ENCODE peak calls at places on chromosomes 7 and 10, in five cellular contexts. D, Z, L, V and E are unnamed samples.

GRCh38 chr7:95199779-95200558 is 124.4 kb downstream of the PON1 start:
- DNase-seq in L (peak), V (peak), Z (no peak), D (peak), E (no peak)

GRCh38 chr10:49364747-49365146 is 31.1 kb downstream of the DRGX start:
- DNase-seq in D (no peak), V (no peak), L (no peak), Z (no peak), E (no peak)

GRCh38 chr7:34844936-34845665 is 187.1 kb downstream of the NPSR1 start:
- DNase-seq in D (no peak), L (no peak), V (no peak), Z (no peak), E (no peak)

GRCh38 chr7:132609222-132609621 is 33.0 kb upstream of the PLXNA4 start:
- DNase-seq in D (no peak), Z (no peak), L (no peak), V (no peak), E (no peak)

GRCh38 chr10:43174969-43175368 is 36.7 kb downstream of the CSGALNACT2 start:
- DNase-seq in Z (no peak), V (no peak), L (no peak), D (no peak), E (no peak)

GRCh38 chr7:74453321-74454011 is at the start of gene GTF2IRD1:
- DNase-seq in Z (peak), V (peak), D (peak), L (peak), E (peak)

GRCh38 chr10:92238586-92239098 is 52.2 kb downstream of the CPEB3 start:
- DNase-seq in Z (no peak), D (peak), L (no peak), V (no peak), E (no peak)

GRCh38 chr10:73876971-73877370 is 2.6 kb upstream of the CAMK2G start:
- DNase-seq in L (no peak), V (no peak), Z (no peak), D (no peak), E (no peak)

GRCh38 chr7:13279854-13280435 is 592.5 kb downstream of the ARL4A start:
- DNase-seq in L (no peak), D (no peak), V (no peak), Z (no peak), E (no peak)

GRCh38 chr7:75649462-75649861 is 89.3 kb downstream of the HIP1 start:
- DNase-seq in V (no peak), D (no peak), L (no peak), Z (no peak), E (no peak)

GRCh38 chr7:47601119-47601880 is 19.4 kb upstream of the TNS3 start:
- DNase-seq in V (no peak), D (no peak), L (no peak), Z (no peak), E (no peak)

GRCh38 chr10:15478429-15478828 is 107.3 kb upstream of the FAM171A1 start:
- DNase-seq in D (no peak), Z (no peak), V (no peak), L (no peak), E (no peak)

GRCh38 chr7:27167170-27167505 is 1.8 kb upstream of the HOXA9 start:
- DNase-seq in L (no peak), Z (peak), D (peak), V (peak), E (no peak)

GRCh38 chr10:34145751-34146150 is 669.3 kb downstream of the PARD3 start:
- DNase-seq in L (peak), V (no peak), D (no peak), Z (no peak), E (no peak)

GRCh38 chr10:43210556-43210955 is 56.3 kb downstream of the RASGEF1A start:
- DNase-seq in V (peak), L (no peak), D (no peak), Z (peak), E (no peak)

GRCh38 chr10:22010973-22011408 is 7.5 kb upstream of the DNAJC1 start:
- DNase-seq in D (no peak), V (no peak), Z (no peak), L (no peak), E (no peak)

GRCh38 chr10:62732841-62733653 is 71.5 kb upstream of the ADO start:
- DNase-seq in V (no peak), D (no peak), L (no peak), Z (no peak), E (no peak)